ENCODE peak calls at places on chromosomes 5 and 9, in nine cellular contexts. O, G, E, U, M, H, N, S and A are unnamed samples.
A peak's percentile ranks its signal among the peaks of the same experiment; 100 is the strongest.

GRCh38 chr9:107637421-107638420 is 148.2 kb upstream of the KLF4 start:
- DNase-seq in U (peak; percentile 87), H (peak; percentile 98), O (no peak), M (peak; percentile 50), G (peak; percentile 98), E (peak; percentile 82), S (peak; percentile 92), N (peak; percentile 98), A (no peak)

GRCh38 chr9:98983295-98984268 is 39.9 kb downstream of the COL15A1 start:
- DNase-seq in U (no peak), M (peak; percentile 61), S (no peak), E (no peak), N (no peak), H (peak; percentile 95), O (no peak), G (peak; percentile 90), A (no peak)

GRCh38 chr5:74044936-74045335 is 418.9 kb downstream of the ARHGEF28 start:
- DNase-seq in G (no peak), U (no peak), M (no peak), E (no peak), O (no peak), H (no peak), S (no peak), N (no peak), A (no peak)

GRCh38 chr5:72436796-72437471 is 70.3 kb downstream of the ZNF366 start:
- DNase-seq in N (no peak), H (peak; percentile 36), S (no peak), M (no peak), O (no peak), E (no peak), U (no peak), G (peak; percentile 44), A (no peak)

GRCh38 chr5:962386-962785 is 46.2 kb upstream of the NKD2 start:
- DNase-seq in U (no peak), M (no peak), H (no peak), S (no peak), N (no peak), O (no peak), E (no peak), G (no peak), A (no peak)

GRCh38 chr5:68086857-68087256 is 128.7 kb upstream of the PIK3R1 start:
- DNase-seq in M (no peak), S (no peak), E (peak; percentile 22), U (no peak), G (peak; percentile 92), O (no peak), N (no peak), H (peak; percentile 81), A (no peak)

GRCh38 chr9:9117866-9118265 is 1318.3 kb upstream of the DMAC1 start:
- DNase-seq in U (no peak), H (no peak), N (no peak), S (no peak), G (no peak), M (no peak), E (no peak), O (no peak), A (no peak)

GRCh38 chr5:177473461-177473991 is at the start of gene DBN1:
- DNase-seq in M (no peak), U (peak; percentile 75), N (no peak), G (peak; percentile 57), S (no peak), E (no peak), H (no peak), O (peak; percentile 61), A (no peak)

GRCh38 chr5:53601570-53601969 is 41.1 kb downstream of the NDUFS4 start:
- DNase-seq in O (no peak), G (peak; percentile 12), H (peak; percentile 55), M (peak; percentile 90), U (no peak), S (no peak), E (no peak), N (no peak), A (no peak)

GRCh38 chr5:51027276-51027675 is 356.0 kb upstream of the ISL1 start:
- DNase-seq in M (no peak), G (no peak), U (no peak), H (no peak), E (no peak), N (no peak), S (no peak), O (no peak), A (no peak)

GRCh38 chr5:137205237-137205636 is 293.9 kb downstream of the SPOCK1 start:
- DNase-seq in S (no peak), N (no peak), O (no peak), G (no peak), U (no peak), M (peak; percentile 91), H (no peak), E (no peak), A (peak; percentile 32)

GRCh38 chr5:3047212-3047774 is 295.8 kb upstream of the IRX2 start:
- DNase-seq in M (no peak), U (no peak), O (no peak), H (no peak), G (no peak), N (no peak), S (no peak), E (no peak), A (no peak)

GRCh38 chr9:137672907-137673791 is 54.3 kb downstream of the EHMT1 start:
- DNase-seq in O (peak; percentile 54), U (peak; percentile 64), H (peak; percentile 79), E (peak; percentile 47), N (no peak), G (peak; percentile 78), S (no peak), M (peak; percentile 48), A (no peak)

GRCh38 chr9:86352440-86353106 is 1.6 kb downstream of the TUT7 start:
- DNase-seq in S (no peak), M (no peak), O (no peak), U (no peak), H (no peak), E (no peak), G (peak; percentile 16), N (no peak), A (no peak)

GRCh38 chr5:140108093-140109049 is 5.5 kb upstream of the PURA start:
- DNase-seq in S (peak; percentile 54), M (no peak), O (no peak), E (peak; percentile 24), G (no peak), N (no peak), H (no peak), U (peak; percentile 68), A (no peak)

GRCh38 chr9:126667190-126668055 is 53.7 kb downstream of the LMX1B start:
- DNase-seq in O (no peak), M (no peak), N (no peak), U (no peak), H (no peak), G (no peak), S (no peak), E (no peak), A (no peak)

GRCh38 chr9:73034962-73035361 is 82.1 kb upstream of the ALDH1A1 start:
- DNase-seq in G (no peak), N (no peak), M (no peak), H (no peak), S (no peak), O (no peak), E (no peak), U (no peak), A (no peak)
- TF ChIP-seq CTCF in G (peak; percentile 4), N (no peak), M (no peak), H (no peak), S (no peak), O (no peak), E (no peak), U (no peak), A (no peak)

GRCh38 chr9:105251133-105251532 is 6.7 kb downstream of the SLC44A1 start:
- DNase-seq in M (no peak), G (no peak), E (no peak), H (no peak), S (no peak), O (no peak), U (no peak), N (no peak), A (no peak)
- H3K4me3 ChIP-seq in M (no peak overlapping the region), G (no peak overlapping the region), E (no peak overlapping the region), H (no peak overlapping the region), S (no peak overlapping the region), O (no peak overlapping the region), U (no peak overlapping the region), N (no peak overlapping the region), A (no peak overlapping the region)

GRCh38 chr9:38027714-38028113 is 41.3 kb downstream of the SHB start:
- DNase-seq in E (no peak), U (no peak), S (no peak), H (no peak), N (no peak), G (no peak), M (no peak), O (no peak), A (no peak)

GRCh38 chr9:38031594-38031993 is 37.4 kb downstream of the SHB start:
- DNase-seq in H (no peak), G (no peak), N (no peak), E (no peak), S (no peak), U (no peak), M (no peak), O (no peak), A (no peak)

GRCh38 chr9:38029923-38030638 is 38.9 kb downstream of the SHB start:
- DNase-seq in H (no peak), S (no peak), N (no peak), G (no peak), O (no peak), U (no peak), M (no peak), E (no peak), A (no peak)

GRCh38 chr9:38032266-38032830 is 36.7 kb downstream of the SHB start:
- DNase-seq in S (peak; percentile 64), N (no peak), M (no peak), E (peak; percentile 87), O (no peak), U (peak; percentile 84), G (no peak), H (no peak), A (peak; percentile 88)

DNA sequence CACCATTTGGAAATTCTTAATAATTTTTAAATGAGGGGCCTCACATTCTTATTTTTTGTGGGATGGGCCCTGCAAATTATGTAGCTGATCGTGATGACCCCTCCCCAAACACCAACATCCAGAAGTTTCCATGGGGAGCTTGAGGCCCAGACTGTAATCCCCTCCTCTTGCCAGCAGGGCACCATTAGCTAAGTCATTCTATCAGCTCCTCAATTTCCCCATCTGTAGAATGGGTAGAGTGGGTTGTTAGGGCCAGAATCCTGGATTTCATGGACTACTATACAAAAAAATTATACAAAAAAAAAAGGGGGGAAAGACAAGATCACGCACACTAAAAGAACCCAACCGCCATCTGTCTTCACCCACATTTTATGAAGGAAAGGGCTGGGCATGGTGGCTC is 38.4 kb downstream of the SHB start:
- DNase-seq in G (no peak), E (no peak), O (no peak), H (no peak), U (no peak), N (no peak), M (no peak), S (no peak), A (no peak)
- TF ChIP-seq CTCF in G (peak; percentile 10), E (no peak), O (peak; percentile 26), H (no peak), U (peak; percentile 12), N (no peak), M (no peak), S (no peak), A (no peak)

DNA sequence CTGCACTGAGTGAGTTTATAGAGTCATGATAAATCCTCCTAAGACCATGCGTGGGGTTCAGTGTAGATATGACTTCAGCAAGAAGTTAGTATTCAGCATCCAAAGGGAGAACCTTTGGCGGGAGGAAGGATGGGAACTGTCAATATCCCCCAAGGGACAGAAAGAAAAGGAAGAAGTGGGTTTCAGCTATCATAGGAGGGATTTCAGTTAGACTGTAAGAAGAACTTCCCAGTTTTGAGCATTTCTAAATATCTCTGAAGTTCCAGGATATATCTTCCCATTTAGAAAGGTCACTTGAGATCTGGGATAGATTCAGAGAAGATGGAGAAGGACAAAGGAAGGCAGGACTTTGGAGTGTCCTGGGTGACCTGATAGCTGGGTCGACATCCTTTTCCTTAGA is 927 bp downstream of the KCNMB1 start:
- DNase-seq in H (no peak), S (no peak), U (no peak), G (no peak), M (no peak), O (no peak), E (no peak), N (no peak), A (no peak)
- H3K4me3 ChIP-seq in H (no peak overlapping the region), S (no peak overlapping the region), U (no peak overlapping the region), G (no peak overlapping the region), M (no peak overlapping the region), O (no peak overlapping the region), E (peak overlapping the region; percentile 32), N (peak overlapping the region; percentile 53), A (peak overlapping the region; percentile 32)